ENCODE peak calls at places on chromosomes 16 and 17, in six cellular contexts. F, Y, O, L, V and B are unnamed samples.

GRCh38 chr16:56478228-56479049 is 27.1 kb downstream of the OGFOD1 start:
- DNase-seq in V (no peak), Y (no peak), O (no peak), L (no peak), F (no peak), B (no peak)

GRCh38 chr17:58501451-58501850 is 13.0 kb downstream of the MTMR4 start:
- DNase-seq in L (no peak), V (no peak), Y (no peak), F (no peak), O (no peak), B (no peak)

GRCh38 chr17:32278815-32279214 is 13.2 kb downstream of the RHBDL3 start:
- DNase-seq in L (no peak), O (no peak), Y (no peak), V (no peak), F (no peak), B (no peak)

GRCh38 chr17:29369831-29370735 is 20.1 kb upstream of the TAOK1 start:
- DNase-seq in Y (peak), O (peak), F (peak), L (peak), V (peak), B (peak)

GRCh38 chr16:28326881-28327610 is 34.7 kb downstream of the SBK1 start:
- DNase-seq in O (peak), L (peak), F (no peak), V (peak), Y (peak), B (no peak)

GRCh38 chr16:46790599-46791270 is 40.2 kb downstream of the C16orf87 start:
- DNase-seq in L (no peak), V (no peak), O (no peak), F (no peak), Y (no peak), B (no peak)

GRCh38 chr16:4216631-4217030 is 25.2 kb downstream of the SRL start:
- DNase-seq in L (no peak), V (no peak), F (no peak), Y (no peak), O (no peak), B (no peak)

GRCh38 chr16:22177968-22178934 is 15.9 kb downstream of the SDR42E2 start:
- DNase-seq in O (no peak), L (no peak), Y (no peak), V (no peak), F (no peak), B (no peak)

GRCh38 chr17:64357191-64357981 is 33.3 kb downstream of the PECAM1 start:
- DNase-seq in Y (no peak), O (peak), L (no peak), F (no peak), V (peak), B (peak)

GRCh38 chr16:24988593-24989338 is 26.4 kb downstream of the ARHGAP17 start:
- DNase-seq in O (no peak), Y (no peak), L (no peak), F (no peak), V (no peak), B (peak)

GRCh38 chr16:26531290-26531730 is 535.4 kb upstream of the C16orf82 start:
- DNase-seq in V (no peak), Y (no peak), L (no peak), O (no peak), F (no peak), B (no peak)

GRCh38 chr17:16941072-16941641 is 30.8 kb downstream of the TNFRSF13B start:
- DNase-seq in O (no peak), L (no peak), F (no peak), Y (no peak), V (no peak), B (no peak)

GRCh38 chr16:83023640-83024039 is 396.9 kb downstream of the CDH13 start:
- DNase-seq in Y (no peak), O (no peak), F (no peak), L (no peak), V (no peak), B (no peak)

GRCh38 chr17:45791935-45792334 is 7.8 kb downstream of the CRHR1 start:
- DNase-seq in F (no peak), O (peak), L (no peak), V (no peak), Y (no peak), B (no peak)

GRCh38 chr17:67549787-67550186 is 167.9 kb upstream of the NOL11 start:
- DNase-seq in O (no peak), F (no peak), L (no peak), V (no peak), Y (no peak), B (no peak)

GRCh38 chr17:43907425-43907981 is at the start of gene MPP2:
- DNase-seq in V (peak), F (peak), L (peak), O (peak), Y (peak), B (peak)

GRCh38 chr17:29342148-29342765 is 47.9 kb upstream of the TAOK1 start:
- DNase-seq in V (no peak), F (no peak), O (no peak), Y (no peak), L (no peak), B (no peak)

GRCh38 chr16:49023095-49023494 is 258.5 kb downstream of the CBLN1 start:
- DNase-seq in F (no peak), L (no peak), V (no peak), O (peak), Y (no peak), B (no peak)

GRCh38 chr16:80681436-80681835 is 123.0 kb downstream of the CDYL2 start:
- DNase-seq in O (no peak), L (no peak), F (no peak), Y (no peak), V (no peak), B (no peak)

GRCh38 chr16:30458561-30459394 is 13.1 kb upstream of the SEPHS2 start:
- DNase-seq in O (no peak), V (peak), Y (no peak), L (peak), F (no peak), B (no peak)

GRCh38 chr17:65270499-65270898 is 133.3 kb downstream of the RGS9 start:
- DNase-seq in F (no peak), Y (no peak), L (no peak), V (no peak), O (no peak), B (no peak)

GRCh38 chr17:18070861-18071340 is 16.8 kb upstream of the DRG2 start:
- DNase-seq in F (no peak), L (peak), V (no peak), O (peak), Y (no peak), B (no peak)

GRCh38 chr17:42163113-42163512 is 8.3 kb upstream of the RAB5C start:
- DNase-seq in F (no peak), V (no peak), L (peak), O (no peak), Y (no peak), B (no peak)

GRCh38 chr17:74305865-74306654 is 20.0 kb upstream of the KIF19 start:
- DNase-seq in Y (no peak), O (peak), F (no peak), L (no peak), V (no peak), B (no peak)

GRCh38 chr17:72560303-72561247 is 439.8 kb downstream of the SOX9 start:
- DNase-seq in L (peak), F (peak), V (no peak), Y (peak), O (peak), B (no peak)

GRCh38 chr17:75125984-75126383 is 5.6 kb downstream of the NT5C start:
- DNase-seq in V (no peak), L (peak), O (peak), F (no peak), Y (no peak), B (no peak)

GRCh38 chr16:85584989-85585388 is 28.1 kb upstream of the GSE1 start:
- DNase-seq in Y (peak), L (no peak), O (no peak), V (no peak), F (no peak), B (no peak)

GRCh38 chr17:42684033-42684625 is 1.8 kb downstream of the CNTNAP1 start:
- DNase-seq in L (no peak), O (no peak), Y (no peak), F (no peak), V (no peak), B (no peak)

GRCh38 chr16:68668266-68668665 is 23.2 kb downstream of the CDH3 start:
- DNase-seq in V (no peak), F (no peak), O (no peak), L (peak), Y (no peak), B (no peak)

GRCh38 chr17:70208080-70208794 is 38.9 kb downstream of the KCNJ2 start:
- DNase-seq in O (no peak), V (no peak), F (no peak), L (no peak), Y (no peak), B (no peak)